ENCODE peak calls at places on chromosomes 13 and 19, in seven cellular contexts. One of them, this sample, is unnamed. For H3K4me1 and H3K36me3, the result is how much of the 10 kb centered on the place peaks cover.

GRCh38 chr19:52102782-52103181 is 7.2 kb upstream of the ZNF841 start:
- DNase-seq in A673: no peak
- DNase-seq in mesendoderm: no peak
- DNase-seq in adrenal gland: no peak
- DNase-seq in Panc1: no peak
- DNase-seq in fibroblast of lung: no peak
- DNase-seq in mammary epithelial cell: no peak
- DNase-seq in this sample: no peak

GRCh38 chr13:38871275-38871674 is 119.4 kb downstream of the STOML3 start:
- DNase-seq in mammary epithelial cell: no peak
- DNase-seq in A673: no peak
- DNase-seq in mesendoderm: no peak
- DNase-seq in fibroblast of lung: no peak
- DNase-seq in Panc1: no peak
- DNase-seq in adrenal gland: no peak
- DNase-seq in this sample: no peak

GRCh38 chr19:51695088-51695487 is 2.0 kb downstream of the SPACA6 start:
- DNase-seq in adrenal gland: no peak
- DNase-seq in fibroblast of lung: no peak
- DNase-seq in A673: no peak
- DNase-seq in Panc1: no peak
- DNase-seq in mammary epithelial cell: no peak
- DNase-seq in mesendoderm: no peak
- DNase-seq in this sample: no peak

GRCh38 chr13:78192721-78193120 is 274.1 kb upstream of the EDNRB start:
- DNase-seq in adrenal gland: no peak
- DNase-seq in mammary epithelial cell: no peak
- DNase-seq in mesendoderm: no peak
- DNase-seq in A673: no peak
- DNase-seq in fibroblast of lung: peak
- DNase-seq in Panc1: no peak
- DNase-seq in this sample: no peak

GRCh38 chr13:57314897-57315520 is 148.0 kb downstream of the PRR20E start:
- DNase-seq in adrenal gland: no peak
- DNase-seq in A673: peak
- DNase-seq in mammary epithelial cell: no peak
- DNase-seq in fibroblast of lung: no peak
- DNase-seq in Panc1: no peak
- DNase-seq in mesendoderm: peak
- DNase-seq in this sample: no peak

GRCh38 chr13:81683526-81683925 is 1342.6 kb upstream of the SPRY2 start:
- DNase-seq in fibroblast of lung: no peak
- DNase-seq in Panc1: no peak
- DNase-seq in adrenal gland: no peak
- DNase-seq in mammary epithelial cell: no peak
- DNase-seq in A673: no peak
- DNase-seq in mesendoderm: no peak
- DNase-seq in this sample: no peak

GRCh38 chr13:35720690-35721554 is 244.4 kb upstream of the MAB21L1 start:
- DNase-seq in adrenal gland: peak
- DNase-seq in fibroblast of lung: peak
- DNase-seq in A673: peak
- DNase-seq in Panc1: peak
- DNase-seq in mesendoderm: peak
- DNase-seq in mammary epithelial cell: peak
- DNase-seq in this sample: no peak

GRCh38 chr13:35872369-35872768 is 258.8 kb downstream of the DCLK1 start:
- DNase-seq in A673: no peak
- DNase-seq in mesendoderm: no peak
- DNase-seq in fibroblast of lung: no peak
- DNase-seq in Panc1: no peak
- DNase-seq in adrenal gland: no peak
- DNase-seq in mammary epithelial cell: no peak
- DNase-seq in this sample: no peak

GRCh38 chr19:47097396-47098217 is 16.0 kb downstream of the ZC3H4 start:
- DNase-seq in mesendoderm: no peak
- DNase-seq in mammary epithelial cell: peak
- DNase-seq in A673: peak
- DNase-seq in adrenal gland: no peak
- DNase-seq in fibroblast of lung: no peak
- DNase-seq in Panc1: no peak
- DNase-seq in this sample: no peak

GRCh38 chr13:43846496-43846895 is 33.0 kb downstream of the CCDC122 start:
- DNase-seq in mesendoderm: no peak
- DNase-seq in mammary epithelial cell: no peak
- DNase-seq in adrenal gland: no peak
- DNase-seq in A673: no peak
- DNase-seq in Panc1: no peak
- DNase-seq in fibroblast of lung: peak
- DNase-seq in this sample: no peak

GRCh38 chr13:32448224-32448623 is 20.3 kb upstream of the N4BP2L1 start:
- DNase-seq in Panc1: no peak
- DNase-seq in fibroblast of lung: no peak
- DNase-seq in mammary epithelial cell: no peak
- DNase-seq in adrenal gland: no peak
- DNase-seq in A673: no peak
- DNase-seq in mesendoderm: no peak
- DNase-seq in this sample: no peak

GRCh38 chr19:19459707-19460251 is 54.3 kb downstream of the GATAD2A start:
- DNase-seq in adrenal gland: peak
- DNase-seq in A673: peak
- DNase-seq in mesendoderm: no peak
- DNase-seq in fibroblast of lung: peak
- DNase-seq in mammary epithelial cell: no peak
- DNase-seq in Panc1: peak
- DNase-seq in this sample: peak

GRCh38 chr19:13833330-13834265 is 38.4 kb downstream of the ZSWIM4 start:
- DNase-seq in Panc1: no peak
- DNase-seq in adrenal gland: peak
- DNase-seq in fibroblast of lung: peak
- DNase-seq in mesendoderm: peak
- DNase-seq in A673: peak
- DNase-seq in mammary epithelial cell: peak
- DNase-seq in this sample: peak
- H3K4me1 ChIP-seq in Panc1: under half
- H3K4me1 ChIP-seq in adrenal gland: half or more
- H3K4me1 ChIP-seq in fibroblast of lung: under half
- H3K4me1 ChIP-seq in mesendoderm: under half
- H3K4me1 ChIP-seq in A673: under half
- H3K4me1 ChIP-seq in mammary epithelial cell: under half
- H3K4me1 ChIP-seq in this sample: under half

GRCh38 chr19:2077398-2077797 is 18.7 kb downstream of the MOB3A start:
- DNase-seq in fibroblast of lung: no peak
- DNase-seq in Panc1: no peak
- DNase-seq in mammary epithelial cell: no peak
- DNase-seq in mesendoderm: no peak
- DNase-seq in A673: no peak
- DNase-seq in adrenal gland: no peak
- DNase-seq in this sample: no peak
- H3K27ac ChIP-seq in fibroblast of lung: no peak
- H3K27ac ChIP-seq in Panc1: no peak
- H3K27ac ChIP-seq in mammary epithelial cell: no peak
- H3K27ac ChIP-seq in mesendoderm: no peak
- H3K27ac ChIP-seq in A673: no peak
- H3K27ac ChIP-seq in adrenal gland: no peak
- H3K27ac ChIP-seq in this sample: peak

GRCh38 chr19:15675560-15675959 is 2.7 kb downstream of the CYP4F12 start:
- DNase-seq in Panc1: no peak
- DNase-seq in mesendoderm: no peak
- DNase-seq in A673: no peak
- DNase-seq in fibroblast of lung: no peak
- DNase-seq in mammary epithelial cell: no peak
- DNase-seq in adrenal gland: no peak
- DNase-seq in this sample: no peak
- H3K36me3 ChIP-seq in Panc1: under half
- H3K36me3 ChIP-seq in mesendoderm: under half
- H3K36me3 ChIP-seq in A673: under half
- H3K36me3 ChIP-seq in fibroblast of lung: under half
- H3K36me3 ChIP-seq in mammary epithelial cell: under half
- H3K36me3 ChIP-seq in adrenal gland: under half
- H3K36me3 ChIP-seq in this sample: under half

DNA sequence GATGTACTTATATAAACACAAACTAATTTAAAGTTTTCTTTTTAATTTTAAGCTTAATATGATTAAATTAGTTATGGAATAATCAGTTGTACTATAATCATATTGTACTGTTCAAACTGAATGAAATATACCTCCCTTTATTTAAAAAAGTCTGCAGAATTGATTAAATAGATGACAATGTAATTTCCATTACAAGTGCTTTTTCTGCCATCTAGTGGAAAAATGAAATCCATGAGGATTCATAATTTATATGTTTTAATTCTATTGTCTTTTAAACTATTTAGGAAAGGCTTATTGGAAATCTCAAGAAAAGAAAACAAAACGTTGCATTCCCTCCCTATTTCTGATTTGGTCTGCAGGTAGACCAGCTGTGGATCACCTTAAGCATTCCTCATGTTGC is 30.8 kb downstream of the MZT1 start:
- DNase-seq in fibroblast of lung: peak
- DNase-seq in mesendoderm: no peak
- DNase-seq in Panc1: no peak
- DNase-seq in adrenal gland: no peak
- DNase-seq in A673: peak
- DNase-seq in mammary epithelial cell: no peak
- DNase-seq in this sample: no peak
- H3K4me1 ChIP-seq in fibroblast of lung: under half
- H3K4me1 ChIP-seq in mesendoderm: under half
- H3K4me1 ChIP-seq in Panc1: under half
- H3K4me1 ChIP-seq in adrenal gland: under half
- H3K4me1 ChIP-seq in A673: under half
- H3K4me1 ChIP-seq in mammary epithelial cell: under half
- H3K4me1 ChIP-seq in this sample: under half

DNA sequence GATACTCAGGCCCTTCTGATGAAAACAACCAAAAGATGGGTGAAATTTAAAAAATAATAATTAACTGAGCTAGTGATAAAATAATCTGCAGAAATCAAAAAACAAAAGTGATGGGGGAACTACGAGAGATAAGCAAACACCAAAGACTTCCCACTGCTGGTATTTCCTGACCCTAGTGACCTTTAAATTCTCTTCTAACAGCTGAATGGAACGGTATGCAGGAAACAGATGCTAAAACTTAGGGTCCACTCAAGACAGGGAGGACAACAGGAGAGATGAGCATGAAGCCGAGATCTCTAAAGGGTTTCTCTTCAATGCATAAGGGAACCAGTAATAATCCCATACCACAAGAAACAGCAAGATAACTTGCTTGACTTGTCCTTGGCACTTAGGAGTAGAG is 50.8 kb downstream of the USP12 start:
- DNase-seq in mammary epithelial cell: no peak
- DNase-seq in adrenal gland: no peak
- DNase-seq in A673: peak
- DNase-seq in Panc1: no peak
- DNase-seq in fibroblast of lung: no peak
- DNase-seq in mesendoderm: peak
- DNase-seq in this sample: no peak
- H3K27ac ChIP-seq in mammary epithelial cell: no peak
- H3K27ac ChIP-seq in adrenal gland: no peak
- H3K27ac ChIP-seq in A673: no peak
- H3K27ac ChIP-seq in Panc1: no peak
- H3K27ac ChIP-seq in fibroblast of lung: peak
- H3K27ac ChIP-seq in mesendoderm: no peak
- H3K27ac ChIP-seq in this sample: no peak

GRCh38 chr19:45852145-45852750 is 10.7 kb downstream of the SYMPK start:
- DNase-seq in mesendoderm: peak
- DNase-seq in adrenal gland: no peak
- DNase-seq in Panc1: no peak
- DNase-seq in mammary epithelial cell: no peak
- DNase-seq in A673: no peak
- DNase-seq in fibroblast of lung: no peak
- DNase-seq in this sample: no peak
- H3K36me3 ChIP-seq in mesendoderm: under half
- H3K36me3 ChIP-seq in adrenal gland: under half
- H3K36me3 ChIP-seq in Panc1: under half
- H3K36me3 ChIP-seq in mammary epithelial cell: under half
- H3K36me3 ChIP-seq in A673: half or more
- H3K36me3 ChIP-seq in fibroblast of lung: under half
- H3K36me3 ChIP-seq in this sample: half or more

DNA sequence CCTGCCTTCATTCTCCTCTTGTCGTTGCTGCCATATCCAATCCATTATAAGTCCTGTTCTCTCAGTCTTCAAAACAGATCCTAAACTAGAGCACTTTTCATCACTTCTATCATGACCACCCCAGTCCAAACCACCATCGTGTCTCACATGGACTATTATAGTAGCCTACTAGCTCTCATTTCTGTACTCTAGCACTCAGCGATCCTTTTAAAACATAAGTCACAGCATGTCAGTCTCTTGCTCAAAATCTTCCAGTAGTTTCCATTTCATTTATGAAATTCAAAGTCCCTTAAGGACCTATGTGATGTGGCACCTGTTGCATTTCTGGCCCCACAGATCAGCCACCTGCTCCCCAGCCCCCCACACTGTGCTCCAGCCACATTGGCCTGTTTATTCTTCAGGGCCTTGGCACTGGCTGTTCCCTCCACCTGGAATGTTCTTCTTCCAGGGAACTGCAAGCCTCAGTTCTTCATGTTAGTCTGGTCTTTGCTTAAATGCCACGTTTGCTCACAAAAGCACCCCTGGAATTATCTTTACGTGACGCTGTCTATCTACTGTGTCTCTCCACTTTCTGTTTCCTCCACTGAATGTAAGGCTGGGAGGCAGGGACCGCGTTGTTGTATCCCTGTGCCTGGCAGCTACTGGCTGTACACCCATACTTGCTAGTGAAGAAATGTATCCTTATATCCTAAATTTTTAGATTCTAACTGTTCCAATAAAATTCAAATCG is 64.3 kb downstream of the MBNL2 start:
- DNase-seq in mesendoderm: no peak
- DNase-seq in A673: no peak
- DNase-seq in adrenal gland: no peak
- DNase-seq in mammary epithelial cell: no peak
- DNase-seq in Panc1: no peak
- DNase-seq in fibroblast of lung: no peak
- DNase-seq in this sample: no peak
- H3K4me1 ChIP-seq in mesendoderm: under half
- H3K4me1 ChIP-seq in A673: under half
- H3K4me1 ChIP-seq in adrenal gland: half or more
- H3K4me1 ChIP-seq in mammary epithelial cell: under half
- H3K4me1 ChIP-seq in Panc1: half or more
- H3K4me1 ChIP-seq in fibroblast of lung: under half
- H3K4me1 ChIP-seq in this sample: under half

GRCh38 chr13:106986033-106986484 is 418.1 kb upstream of the ARGLU1 start:
- DNase-seq in mesendoderm: peak
- DNase-seq in mammary epithelial cell: no peak
- DNase-seq in Panc1: no peak
- DNase-seq in fibroblast of lung: peak
- DNase-seq in A673: no peak
- DNase-seq in adrenal gland: no peak
- DNase-seq in this sample: no peak
- H3K27ac ChIP-seq in mesendoderm: no peak
- H3K27ac ChIP-seq in mammary epithelial cell: no peak
- H3K27ac ChIP-seq in Panc1: no peak
- H3K27ac ChIP-seq in fibroblast of lung: no peak
- H3K27ac ChIP-seq in A673: no peak
- H3K27ac ChIP-seq in adrenal gland: no peak
- H3K27ac ChIP-seq in this sample: no peak

DNA sequence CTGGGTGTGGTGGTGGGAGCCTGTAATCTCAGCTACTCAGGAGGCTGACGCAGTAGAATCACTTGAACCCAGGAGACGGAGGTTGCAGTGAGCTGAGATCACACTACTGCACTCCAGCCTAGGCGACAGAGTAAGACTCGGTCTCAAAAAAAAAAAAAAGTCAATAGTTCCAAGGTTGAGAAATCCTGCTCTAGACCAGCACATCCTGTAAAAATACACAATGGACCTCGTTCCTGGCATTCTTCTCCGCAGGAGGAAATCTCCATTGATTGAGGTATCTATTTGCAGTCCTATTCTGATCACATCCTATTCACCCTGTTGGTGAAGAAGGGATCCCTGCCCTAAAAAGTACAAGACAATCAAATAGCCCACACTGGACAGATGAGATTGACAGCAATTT is 15.2 kb downstream of the ZFP14 start:
- DNase-seq in fibroblast of lung: no peak
- DNase-seq in Panc1: no peak
- DNase-seq in adrenal gland: no peak
- DNase-seq in A673: no peak
- DNase-seq in mammary epithelial cell: no peak
- DNase-seq in mesendoderm: peak
- DNase-seq in this sample: no peak
- H3K36me3 ChIP-seq in fibroblast of lung: under half
- H3K36me3 ChIP-seq in Panc1: under half
- H3K36me3 ChIP-seq in adrenal gland: under half
- H3K36me3 ChIP-seq in A673: under half
- H3K36me3 ChIP-seq in mammary epithelial cell: under half
- H3K36me3 ChIP-seq in mesendoderm: under half
- H3K36me3 ChIP-seq in this sample: half or more

This sample was measured in naive thymus-derived CD4-positive, alpha-beta T cell.